ENCODE peak calls at places on chromosome 13, in eight cellular contexts. A, B, X, D, G, I, Y and K are unnamed samples.

GRCh38 chr13:46592410-46592809 is 39.4 kb downstream of the LRCH1 start:
- DNase-seq in A (no peak), B (no peak), X (no peak), D (no peak), G (no peak), I (no peak), Y (no peak), K (no peak)

GRCh38 chr13:110657196-110657595 is 41.9 kb downstream of the NAXD start:
- DNase-seq in A (no peak), B (no peak), X (no peak), D (peak; percentile 26), G (no peak), I (no peak), Y (no peak), K (no peak)

GRCh38 chr13:83423361-83423760 is 458.9 kb downstream of the SLITRK1 start:
- DNase-seq in A (no peak), B (no peak), X (no peak), D (no peak), G (no peak), I (no peak), Y (no peak), K (no peak)

GRCh38 chr13:74288361-74288911 is 154.2 kb upstream of the KLF12 start:
- DNase-seq in A (no peak), B (no peak), X (no peak), D (no peak), G (no peak), I (peak; percentile 31), Y (peak; percentile 49), K (peak; percentile 36)

GRCh38 chr13:110680852-110681251 is 25.1 kb downstream of the CARS2 start:
- DNase-seq in A (peak; percentile 10), B (peak; percentile 38), X (no peak), D (no peak), G (peak; percentile 34), I (peak; percentile 35), Y (no peak), K (peak; percentile 26)

GRCh38 chr13:90800082-90800746 is 547.3 kb upstream of the MIR17HG start:
- DNase-seq in A (no peak), B (no peak), X (no peak), D (peak; percentile 41), G (no peak), I (no peak), Y (peak; percentile 37), K (no peak)

GRCh38 chr13:79405501-79405830 is 589 bp downstream of the RBM26 start:
- DNase-seq in A (no peak), B (peak; percentile 40), X (no peak), D (no peak), G (peak; percentile 36), I (no peak), Y (no peak), K (no peak)

GRCh38 chr13:75603038-75603437 is 33.1 kb upstream of the LMO7 start:
- DNase-seq in A (no peak), B (no peak), X (no peak), D (no peak), G (no peak), I (no peak), Y (no peak), K (no peak)

GRCh38 chr13:96946709-96947311 is 47.5 kb downstream of the OXGR1 start:
- DNase-seq in A (no peak), B (peak; percentile 30), X (no peak), D (no peak), G (no peak), I (no peak), Y (peak; percentile 11), K (no peak)

GRCh38 chr13:74978596-74978995 is 503.4 kb downstream of the TBC1D4 start:
- DNase-seq in A (no peak), B (peak; percentile 10), X (no peak), D (no peak), G (no peak), I (no peak), Y (no peak), K (no peak)

GRCh38 chr13:99624936-99625540 is 123.8 kb downstream of the TM9SF2 start:
- DNase-seq in A (no peak), B (no peak), X (no peak), D (no peak), G (no peak), I (no peak), Y (no peak), K (no peak)

GRCh38 chr13:62847520-62847919 is 1431.9 kb upstream of the PCDH20 start:
- DNase-seq in A (no peak), B (no peak), X (no peak), D (no peak), G (no peak), I (no peak), Y (no peak), K (no peak)

GRCh38 chr13:112442483-112443090 is 66.4 kb downstream of the SPACA7 start:
- DNase-seq in A (no peak), B (no peak), X (no peak), D (no peak), G (no peak), I (no peak), Y (no peak), K (no peak)

GRCh38 chr13:106416645-106417044 is 118.8 kb downstream of the EFNB2 start:
- DNase-seq in A (no peak), B (no peak), X (no peak), D (no peak), G (no peak), I (no peak), Y (no peak), K (no peak)

DNA sequence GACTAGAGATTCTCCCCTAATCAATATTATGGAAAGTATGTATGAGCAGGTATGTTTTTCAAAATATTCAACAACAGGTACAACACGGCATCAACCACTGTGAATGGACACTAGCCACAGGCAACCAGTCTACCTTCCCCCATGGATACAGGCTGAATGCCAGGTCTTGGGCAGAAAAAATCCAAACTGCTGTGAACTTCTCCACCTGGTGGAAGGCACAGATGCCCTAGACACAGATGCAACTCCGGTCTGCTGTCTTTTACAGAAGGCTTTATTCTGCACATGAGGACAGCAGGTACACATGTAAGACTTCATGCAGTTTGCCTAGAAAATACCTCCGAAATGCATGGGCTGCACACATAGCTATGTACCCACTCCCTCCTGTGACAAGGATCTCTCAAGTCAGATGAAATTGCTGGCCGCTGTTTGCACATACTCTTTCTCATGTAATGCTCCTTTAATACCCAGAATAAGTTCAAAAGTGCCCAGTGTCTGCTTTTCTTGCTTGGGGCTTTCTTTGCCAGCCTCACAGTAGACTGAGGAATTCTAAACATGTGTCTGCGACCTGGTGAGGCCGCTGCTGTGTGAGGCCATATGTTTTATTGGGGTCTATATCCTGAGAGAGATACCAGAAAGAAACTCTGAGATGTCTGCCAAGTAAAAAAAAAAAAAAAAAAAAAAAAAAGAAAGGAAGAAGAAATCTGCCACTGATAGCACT is 325.9 kb downstream of the FOXO1 start:
- DNase-seq in A (no peak), B (peak; percentile 58), X (no peak), D (no peak), G (no peak), I (no peak), Y (no peak), K (no peak)
- TF ChIP-seq CTCF in A (no peak), B (peak; percentile 9), X (no peak), D (no peak), G (no peak), I (peak; percentile 31), Y (no peak), K (no peak)

GRCh38 chr13:49322702-49323101 is 75.0 kb downstream of the CDADC1 start:
- DNase-seq in A (no peak), B (no peak), X (no peak), D (no peak), G (no peak), I (no peak), Y (no peak), K (no peak)

GRCh38 chr13:49323344-49323743 is 75.6 kb downstream of the CDADC1 start:
- DNase-seq in A (no peak), B (no peak), X (no peak), D (no peak), G (no peak), I (no peak), Y (no peak), K (no peak)

GRCh38 chr13:49319555-49320350 is 72.0 kb downstream of the CDADC1 start:
- DNase-seq in A (no peak), B (no peak), X (no peak), D (no peak), G (no peak), I (peak; percentile 44), Y (no peak), K (no peak)

GRCh38 chr13:49315756-49316481 is 68.2 kb downstream of the CDADC1 start:
- DNase-seq in A (no peak), B (no peak), X (no peak), D (no peak), G (no peak), I (no peak), Y (no peak), K (no peak)

DNA sequence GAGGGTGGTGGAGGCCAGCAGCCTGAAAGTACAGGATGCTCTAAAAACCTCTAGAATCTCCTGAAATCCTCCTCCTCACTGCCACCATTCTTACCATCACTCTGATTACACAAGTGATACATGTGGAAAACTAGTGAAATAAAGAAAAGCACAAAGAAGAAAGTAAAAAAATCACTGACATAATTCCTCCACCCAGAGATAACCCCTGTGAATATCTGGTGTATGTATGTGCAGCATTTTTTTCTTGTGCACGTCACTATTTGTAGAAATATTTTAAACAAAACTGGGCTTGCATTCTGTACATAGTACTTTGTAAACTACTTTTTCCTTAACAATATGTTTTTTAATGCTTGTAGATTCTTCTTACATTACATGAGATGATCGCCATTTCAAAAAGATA is 73.2 kb downstream of the CDADC1 start:
- DNase-seq in A (no peak), B (no peak), X (no peak), D (no peak), G (no peak), I (no peak), Y (no peak), K (no peak)
- TF ChIP-seq CTCF in A (no peak), B (no peak), X (no peak), D (no peak), G (no peak), I (no peak), Y (no peak), K (no peak)

GRCh38 chr13:59182241-59182640 is 981.5 kb downstream of the DIAPH3 start:
- DNase-seq in A (no peak), B (no peak), X (no peak), D (no peak), G (no peak), I (no peak), Y (peak; percentile 67), K (no peak)

GRCh38 chr13:59176775-59177174 is 987.0 kb downstream of the DIAPH3 start:
- DNase-seq in A (no peak), B (peak; percentile 30), X (no peak), D (no peak), G (peak; percentile 5), I (peak; percentile 14), Y (no peak), K (no peak)

DNA sequence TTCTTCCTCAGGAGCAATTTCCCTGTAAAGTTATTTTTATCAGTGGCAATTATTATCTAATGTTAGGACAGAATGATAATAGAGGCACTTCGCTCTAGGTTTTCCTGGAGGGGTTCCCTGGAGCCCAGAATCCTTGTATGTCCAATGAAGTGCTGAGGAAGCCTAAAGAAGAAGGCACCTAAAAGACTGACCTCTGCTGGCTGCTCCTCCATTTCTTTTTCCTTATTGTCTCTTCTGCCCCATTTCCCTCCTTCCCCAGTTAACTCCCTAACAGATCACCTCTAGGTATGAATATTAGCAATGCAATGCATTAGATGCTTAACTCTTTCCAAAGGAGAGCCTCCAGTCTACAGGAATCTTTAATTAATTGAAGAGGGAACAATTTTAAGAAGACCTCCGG is 985.4 kb downstream of the DIAPH3 start:
- DNase-seq in A (no peak), B (peak; percentile 27), X (no peak), D (no peak), G (no peak), I (no peak), Y (no peak), K (no peak)
- TF ChIP-seq CTCF in A (no peak), B (no peak), X (no peak), D (no peak), G (no peak), I (peak; percentile 51), Y (no peak), K (no peak)

GRCh38 chr13:31965361-31966066 is 66.1 kb upstream of the FRY start:
- DNase-seq in A (no peak), B (peak; percentile 17), X (no peak), D (no peak), G (no peak), I (no peak), Y (peak; percentile 31), K (no peak)
- TF ChIP-seq CTCF in A (no peak), B (no peak), X (no peak), D (no peak), G (no peak), I (no peak), Y (no peak), K (no peak)